ENCODE peak calls at places on chromosomes 6 and 20, in six cellular contexts. W is psoas muscle, J is bronchial epithelial cell, M is choroid plexus epithelial cell, F is brain microvascular endothelial cell, N is mucosa of descending colon. H is an unnamed sample.

GRCh38 chr6:33856655-33857054 is 52.9 kb upstream of the MLN start:
- DNase-seq in W (no peak), J (no peak), M (no peak), F (no peak), N (peak), H (no peak)

GRCh38 chr6:150179030-150179429 is 36.2 kb downstream of the PPP1R14C start:
- DNase-seq in W (no peak), J (no peak), M (no peak), F (no peak), N (no peak), H (no peak)

GRCh38 chr6:48476257-48476656 is 365.3 kb upstream of the PTCHD4 start:
- DNase-seq in W (no peak), J (peak), M (peak), F (peak), N (no peak), H (no peak)

GRCh38 chr6:161455848-161456247 is 182.0 kb upstream of the AGPAT4 start:
- DNase-seq in W (no peak), J (no peak), M (no peak), F (no peak), N (no peak), H (no peak)

GRCh38 chr20:44914924-44915323 is 5.1 kb downstream of the PABPC1L start:
- DNase-seq in W (no peak), J (no peak), M (peak), F (no peak), N (no peak), H (no peak)

GRCh38 chr6:75331134-75331533 is 46.5 kb upstream of the TMEM30A start:
- DNase-seq in W (no peak), J (peak), M (no peak), F (peak), N (no peak), H (peak)

GRCh38 chr6:87808005-87808757 is 106.1 kb upstream of the AKIRIN2 start:
- DNase-seq in W (no peak), J (peak), M (no peak), F (no peak), N (no peak), H (peak)

GRCh38 chr6:35610830-35611229 is 77.9 kb downstream of the FKBP5 start:
- DNase-seq in W (peak), J (no peak), M (no peak), F (no peak), N (no peak), H (no peak)

GRCh38 chr20:36086767-36087166 is 67.8 kb upstream of the EPB41L1 start:
- DNase-seq in W (no peak), J (peak), M (no peak), F (no peak), N (no peak), H (no peak)

GRCh38 chr6:56490994-56491393 is 151.7 kb downstream of the DST start:
- DNase-seq in W (no peak), J (peak), M (peak), F (peak), N (no peak), H (no peak)

GRCh38 chr20:33124261-33124660 is 43.7 kb upstream of the BPIFA2 start:
- DNase-seq in W (no peak), J (no peak), M (no peak), F (no peak), N (no peak), H (no peak)

DNA sequence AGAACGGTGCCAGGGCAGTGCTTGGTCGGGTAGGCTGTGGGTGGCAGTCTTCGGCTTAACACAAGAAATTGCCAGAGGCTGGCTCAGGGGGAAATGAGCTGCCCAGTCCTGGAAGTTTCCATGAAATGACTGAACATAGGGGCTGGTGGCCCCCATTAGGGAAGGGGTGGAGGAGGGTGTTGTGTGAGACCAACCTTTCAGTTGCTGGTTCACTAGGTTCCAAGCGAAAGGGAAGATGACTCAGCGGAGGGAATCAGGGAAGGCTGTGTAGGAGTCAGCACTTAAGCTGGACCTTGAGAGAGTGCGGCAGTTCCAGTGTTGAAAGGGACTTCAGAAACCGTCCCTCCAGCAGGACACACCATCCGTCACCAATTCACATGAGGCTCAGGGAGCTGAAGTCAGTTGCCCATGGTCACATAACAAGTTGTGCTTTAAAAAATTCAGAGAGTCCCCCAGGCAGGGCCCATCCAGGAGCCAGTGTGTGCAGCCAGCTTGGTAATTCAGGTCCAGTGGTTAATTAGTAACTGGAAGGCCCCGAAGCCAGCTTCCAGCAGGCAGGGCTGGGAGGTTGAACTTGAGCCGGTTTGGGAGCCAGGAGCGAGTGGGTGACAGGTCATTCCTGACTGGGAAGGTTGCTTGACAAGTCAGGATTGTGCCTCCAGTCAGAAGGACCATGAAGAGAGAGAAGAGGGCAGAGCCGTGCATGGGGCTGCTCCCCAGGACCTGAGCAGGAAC is at the start of gene SGK2:
- DNase-seq in W (no peak), J (peak), M (no peak), F (peak), N (peak), H (no peak)
- H3K4me3 ChIP-seq in W (no peak), J (no peak), M (no peak), F (no peak), N (peak), H (no peak)

DNA sequence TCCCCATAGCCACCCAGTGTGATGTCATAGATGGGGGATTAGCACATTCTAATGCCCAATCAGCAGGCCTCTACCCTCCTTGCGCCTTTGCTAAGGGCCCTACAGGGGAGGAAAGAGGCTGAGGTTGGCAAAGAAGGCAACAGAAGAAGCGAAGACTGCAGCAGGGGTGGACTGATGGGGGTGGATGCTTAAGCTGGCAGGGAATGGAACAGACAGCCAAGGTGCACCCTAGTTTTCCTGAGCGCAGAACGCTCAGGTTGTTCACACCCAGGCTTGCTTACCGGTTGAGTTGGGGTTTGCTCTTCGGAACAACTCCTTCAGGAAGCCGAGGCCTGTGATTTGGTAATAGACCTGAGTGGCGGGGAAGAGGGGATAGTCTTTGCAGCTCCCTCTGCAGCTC is 12.7 kb downstream of the MRPS18A start:
- DNase-seq in W (no peak), J (no peak), M (no peak), F (no peak), N (no peak), H (no peak)
- H3K4me3 ChIP-seq in W (no peak), J (no peak), M (no peak), F (no peak), N (no peak), H (no peak)

GRCh38 chr20:3406481-3407425 is 716 bp downstream of the DNAAF9 start:
- DNase-seq in W (no peak), J (peak), M (peak), F (peak), N (no peak), H (peak)

GRCh38 chr20:3405696-3406358 is 1.6 kb downstream of the DNAAF9 start:
- DNase-seq in W (no peak), J (peak), M (peak), F (no peak), N (no peak), H (no peak)

GRCh38 chr20:3403741-3404140 is 3.7 kb downstream of the DNAAF9 start:
- DNase-seq in W (no peak), J (no peak), M (no peak), F (no peak), N (no peak), H (no peak)

GRCh38 chr20:3404402-3404801 is 3.1 kb downstream of the DNAAF9 start:
- DNase-seq in W (no peak), J (peak), M (peak), F (no peak), N (no peak), H (no peak)

GRCh38 chr20:3405139-3405538 is 2.3 kb downstream of the DNAAF9 start:
- DNase-seq in W (no peak), J (peak), M (no peak), F (no peak), N (no peak), H (no peak)
- H3K4me3 ChIP-seq in W (no peak), J (peak), M (no peak), F (no peak), N (no peak), H (no peak)

GRCh38 chr6:116512709-116513108 is 1.3 kb downstream of the CALHM5 start:
- DNase-seq in W (no peak), J (no peak), M (no peak), F (no peak), N (no peak), H (no peak)

GRCh38 chr6:116513224-116513875 is 1.9 kb downstream of the CALHM5 start:
- DNase-seq in W (no peak), J (peak), M (no peak), F (no peak), N (no peak), H (no peak)

GRCh38 chr6:116512155-116512559 is 718 bp downstream of the CALHM5 start:
- DNase-seq in W (no peak), J (no peak), M (peak), F (peak), N (no peak), H (no peak)

GRCh38 chr6:116514103-116514502 is 2.7 kb downstream of the CALHM5 start:
- DNase-seq in W (no peak), J (no peak), M (no peak), F (no peak), N (no peak), H (no peak)

GRCh38 chr6:116511424-116512131 is at the start of gene CALHM5:
- DNase-seq in W (peak), J (peak), M (peak), F (peak), N (no peak), H (peak)
- H3K4me3 ChIP-seq in W (peak), J (no peak), M (peak), F (peak), N (no peak), H (peak)

DNA sequence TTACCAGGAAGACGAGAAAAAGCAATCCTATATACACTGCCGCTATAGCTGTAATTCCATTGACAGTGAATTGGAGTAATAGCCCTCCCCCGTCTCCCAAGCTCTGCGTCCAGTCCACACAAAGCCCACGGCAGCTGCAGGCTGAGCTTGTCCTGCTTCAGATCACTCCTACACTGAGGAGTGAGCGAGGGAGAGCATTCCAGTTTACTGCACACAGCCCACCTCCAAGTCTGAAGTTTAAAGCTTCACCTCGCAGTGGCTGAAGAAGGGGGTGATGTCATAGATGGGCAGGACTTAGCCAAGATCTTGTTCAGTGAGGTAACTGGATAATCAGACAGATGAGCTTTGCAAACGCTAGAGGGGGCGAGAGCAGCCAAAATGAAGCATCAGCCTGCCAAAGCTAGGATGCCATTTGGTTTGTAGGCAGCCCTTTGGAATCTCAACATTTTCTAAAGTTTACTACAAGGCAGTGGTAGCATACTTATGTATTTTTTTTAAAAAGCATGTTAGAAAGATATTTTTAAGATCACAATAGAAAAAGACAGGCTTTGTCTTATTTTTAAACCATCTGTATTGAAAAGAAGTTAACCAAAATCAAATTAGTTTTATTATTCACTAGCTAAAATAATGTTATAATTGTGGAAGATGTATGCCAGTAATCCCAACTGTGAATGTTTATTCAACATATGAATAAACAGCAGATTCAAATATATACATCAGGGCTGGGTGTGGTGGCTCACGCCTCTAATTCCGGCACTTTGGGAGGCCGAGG is at the start of gene FLRT3:
- DNase-seq in W (peak), J (peak), M (peak), F (peak), N (peak), H (peak)
- H3K4me3 ChIP-seq in W (peak), J (peak), M (peak), F (peak), N (no peak), H (peak)

GRCh38 chr20:62914970-62915457 is 11.3 kb downstream of the DIDO1 start:
- DNase-seq in W (no peak), J (no peak), M (peak), F (peak), N (no peak), H (no peak)
- H3K4me3 ChIP-seq in W (peak), J (no peak), M (no peak), F (no peak), N (no peak), H (no peak)

GRCh38 chr20:4720977-4721349 is 746 bp upstream of the PRND start:
- DNase-seq in W (no peak), J (no peak), M (no peak), F (no peak), N (no peak), H (no peak)
- H3K4me3 ChIP-seq in W (peak), J (no peak), M (no peak), F (no peak), N (no peak), H (no peak)

DNA sequence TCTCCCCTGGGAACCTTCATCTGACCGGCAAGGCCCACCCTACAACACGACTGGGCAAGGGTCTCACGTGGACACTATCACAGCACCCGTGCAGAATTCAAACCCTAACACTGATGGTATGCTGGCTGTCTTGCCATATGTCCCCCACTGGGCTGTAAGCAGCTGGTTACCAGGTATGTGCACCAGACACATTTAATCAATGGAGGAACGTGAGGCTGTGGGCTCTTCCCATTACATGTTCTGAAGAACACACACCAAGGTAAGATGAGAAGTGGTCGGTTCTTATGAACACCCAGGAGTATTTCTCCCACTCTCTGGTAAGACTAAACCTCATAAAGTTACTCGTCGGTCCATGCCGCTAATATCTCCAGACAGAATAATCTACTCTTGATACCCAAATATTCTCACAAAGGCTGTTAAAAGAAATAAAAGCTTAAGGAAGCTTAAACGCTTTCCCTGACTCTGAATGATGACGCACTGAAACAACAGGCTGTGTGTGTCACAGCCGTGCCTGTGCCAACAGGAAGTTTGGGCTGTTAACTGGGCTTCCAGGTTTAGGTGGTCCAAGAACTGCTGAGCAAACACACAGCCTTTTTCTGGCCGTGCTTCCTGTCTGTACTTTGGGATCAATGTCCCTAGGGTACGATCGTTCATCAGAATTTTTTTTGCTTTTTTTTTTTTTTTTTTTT is 75.3 kb downstream of the SLC23A2 start:
- DNase-seq in W (peak), J (peak), M (peak), F (peak), N (peak), H (no peak)
- H3K4me3 ChIP-seq in W (no peak), J (no peak), M (no peak), F (no peak), N (no peak), H (no peak)

H was measured in AG09309.